ENCODE peak calls at places on chromosome 22, in four cellular contexts. Y is lung microvascular endothelial cell, G is left cardiac atrium, J is MV-4-11. I is an unnamed sample.

GRCh38 chr22:40009953-40010751 is 15.4 kb downstream of the FAM83F start:
- DNase-seq in Y (no peak), G (no peak), J (no peak), I (no peak)

GRCh38 chr22:37043828-37044538 is 7.6 kb upstream of the KCTD17 start:
- DNase-seq in Y (peak), G (peak), J (peak), I (peak)

GRCh38 chr22:24155597-24156145 is 25.6 kb upstream of the SUSD2 start:
- DNase-seq in Y (peak), G (peak), J (peak), I (peak)

GRCh38 chr22:26667140-26667539 is 9.8 kb downstream of the MIAT start:
- DNase-seq in Y (no peak), G (no peak), J (no peak), I (no peak)

GRCh38 chr22:20422965-20423635 is 14.5 kb downstream of the SCARF2 start:
- DNase-seq in Y (no peak), G (peak), J (no peak), I (peak)

GRCh38 chr22:25666308-25666707 is 75.7 kb upstream of the MYO18B start:
- DNase-seq in Y (no peak), G (peak), J (peak), I (peak)

GRCh38 chr22:26972281-26972680 is 314.9 kb downstream of the MIAT start:
- DNase-seq in Y (no peak), G (no peak), J (no peak), I (no peak)

GRCh38 chr22:49212466-49212865 is 615.2 kb downstream of the BRD1 start:
- DNase-seq in Y (no peak), G (no peak), J (no peak), I (no peak)

GRCh38 chr22:42624551-42625106 is 9.9 kb upstream of the POLDIP3 start:
- DNase-seq in Y (no peak), G (peak), J (no peak), I (no peak)

GRCh38 chr22:47044722-47045545 is 282.5 kb downstream of the TBC1D22A start:
- DNase-seq in Y (no peak), G (no peak), J (no peak), I (peak)

GRCh38 chr22:30308518-30309230 is 18.1 kb downstream of the TBC1D10A start:
- DNase-seq in Y (no peak), G (no peak), J (peak), I (peak)

GRCh38 chr22:23075525-23076216 is 5.4 kb downstream of the GNAZ start:
- DNase-seq in Y (no peak), G (peak), J (no peak), I (peak)

GRCh38 chr22:19576460-19577421 is 52.5 kb upstream of the CLDN5 start:
- DNase-seq in Y (peak), G (peak), J (peak), I (peak)

GRCh38 chr22:23218053-23218866 is 38.0 kb downstream of the BCR start:
- DNase-seq in Y (peak), G (no peak), J (no peak), I (no peak)

I was measured in Right ventricle myocardium superior.